ENCODE peak calls at places on chromosomes 12 and 14, in eight cellular contexts. P is coronary artery, T is kidney, L is neural crest cell, E is fibroblast of lung, K is left ventricle myocardium inferior, W is PC-3, X is stomach. I is an unnamed sample.

GRCh38 chr14:73943083-73943482 is 6.8 kb downstream of the FAM161B start:
- DNase-seq in X (no peak), W (peak), L (no peak), P (no peak), E (peak), T (no peak), K (no peak), I (no peak)

GRCh38 chr14:51210594-51210993 is 29.5 kb upstream of the TMX1 start:
- DNase-seq in P (no peak), L (no peak), W (no peak), K (no peak), E (no peak), T (no peak), X (no peak), I (no peak)

GRCh38 chr14:105168496-105168978 is at the start of gene JAG2:
- DNase-seq in T (no peak), W (peak), P (no peak), E (peak), X (peak), L (no peak), K (peak), I (peak)

GRCh38 chr12:89433634-89434033 is 81.3 kb upstream of the DUSP6 start:
- DNase-seq in W (no peak), E (peak), K (no peak), X (no peak), P (no peak), L (no peak), T (no peak), I (no peak)

GRCh38 chr12:130501821-130502220 is 164.1 kb downstream of the PIWIL1 start:
- DNase-seq in L (no peak), X (no peak), E (no peak), P (no peak), K (no peak), T (no peak), W (no peak), I (peak)

GRCh38 chr12:103798586-103798985 is 42.4 kb downstream of the NT5DC3 start:
- DNase-seq in X (no peak), E (no peak), P (no peak), L (no peak), T (no peak), K (no peak), W (no peak), I (no peak)

GRCh38 chr12:81221681-81222080 is 143.8 kb downstream of the ACSS3 start:
- DNase-seq in K (no peak), L (no peak), T (no peak), P (no peak), W (no peak), E (peak), X (no peak), I (no peak)

GRCh38 chr14:29220077-29220476 is 453.5 kb downstream of the FOXG1 start:
- DNase-seq in E (no peak), T (no peak), P (no peak), X (no peak), K (no peak), W (no peak), L (no peak), I (no peak)

GRCh38 chr14:59925797-59926196 is 5.9 kb downstream of the LRRC9 start:
- DNase-seq in E (no peak), W (no peak), K (no peak), L (no peak), X (no peak), T (no peak), P (no peak), I (no peak)

GRCh38 chr12:83893101-83893500 is 1019.5 kb downstream of the SLC6A15 start:
- DNase-seq in W (no peak), X (no peak), T (no peak), P (no peak), L (no peak), K (no peak), E (no peak), I (no peak)

GRCh38 chr14:74296037-74296467 is 6.7 kb downstream of the ABCD4 start:
- DNase-seq in W (no peak), K (no peak), X (no peak), E (no peak), T (peak), L (no peak), P (no peak), I (no peak)

GRCh38 chr12:57051011-57051410 is 1.1 kb upstream of the MYO1A start:
- DNase-seq in P (no peak), X (no peak), L (no peak), W (no peak), E (no peak), K (no peak), T (no peak), I (no peak)

GRCh38 chr12:54378791-54379400 is 5.6 kb downstream of the ZNF385A start:
- DNase-seq in T (peak), W (peak), P (peak), E (no peak), X (peak), K (peak), L (peak), I (peak)

GRCh38 chr14:21494902-21495762 is 16.0 kb downstream of the METTL3 start:
- DNase-seq in X (no peak), K (no peak), L (no peak), T (no peak), P (no peak), W (no peak), E (peak), I (no peak)

GRCh38 chr12:120495189-120495722 is 657 bp upstream of the DYNLL1 start:
- DNase-seq in T (no peak), K (no peak), W (no peak), P (no peak), E (no peak), X (no peak), L (no peak), I (no peak)

GRCh38 chr12:15837141-15837781 is 44.9 kb upstream of the STRAP start:
- DNase-seq in X (no peak), P (no peak), E (peak), K (no peak), T (no peak), W (no peak), L (no peak), I (no peak)

GRCh38 chr12:2559931-2560715 is 234.6 kb upstream of the FKBP4 start:
- DNase-seq in X (no peak), E (no peak), P (no peak), W (no peak), K (no peak), L (no peak), T (no peak), I (no peak)

GRCh38 chr14:101961011-101961721 is 3.2 kb upstream of the DYNC1H1 start:
- DNase-seq in X (peak), P (peak), E (peak), W (peak), T (peak), L (peak), K (peak), I (peak)

DNA sequence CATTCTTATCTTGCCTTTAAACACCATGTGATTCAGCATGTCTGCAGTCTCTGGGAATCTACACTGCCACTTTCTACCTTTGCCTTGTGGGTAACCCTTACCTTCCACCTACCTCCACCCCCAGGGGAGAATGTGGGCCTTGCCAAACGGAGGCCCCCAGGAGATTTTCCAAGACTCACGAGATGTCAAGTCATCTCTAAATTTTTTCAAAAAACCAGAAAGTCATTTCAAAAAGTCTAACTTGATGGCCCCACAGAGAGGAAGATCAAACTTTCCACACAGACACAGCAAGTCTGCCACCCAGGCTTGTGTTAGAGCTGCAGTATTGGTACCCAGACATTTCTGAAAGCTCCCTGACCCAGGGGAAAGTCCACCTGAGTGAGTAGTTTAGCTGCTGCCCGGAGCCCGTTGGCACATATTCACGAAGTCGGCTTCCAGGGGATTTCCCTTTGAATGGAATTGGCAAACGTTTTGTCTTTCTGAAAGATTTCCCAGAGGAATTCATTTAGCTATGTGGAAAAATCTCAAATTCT is 4.6 kb upstream of the PSMA6 start:
- DNase-seq in X (peak), K (no peak), E (peak), T (no peak), P (no peak), L (no peak), W (no peak), I (no peak)
- TF ChIP-seq CTCF in X (no peak), K (no peak), E (no peak), T (no peak), P (no peak), L (no peak), W (no peak), I (no peak)

GRCh38 chr14:77988966-77989365 is 181.2 kb upstream of the NRXN3 start:
- DNase-seq in T (no peak), L (no peak), K (peak), X (no peak), P (no peak), E (peak), W (peak), I (no peak)

GRCh38 chr14:77988096-77988870 is 181.9 kb upstream of the NRXN3 start:
- DNase-seq in L (no peak), P (no peak), E (peak), T (no peak), W (no peak), K (no peak), X (no peak), I (no peak)

GRCh38 chr14:77989441-77989891 is 180.7 kb upstream of the NRXN3 start:
- DNase-seq in K (peak), E (peak), P (no peak), T (no peak), W (no peak), L (peak), X (no peak), I (no peak)

GRCh38 chr14:77986808-77987207 is 183.4 kb upstream of the NRXN3 start:
- DNase-seq in K (no peak), P (no peak), W (no peak), T (no peak), E (peak), X (no peak), L (no peak), I (no peak)

DNA sequence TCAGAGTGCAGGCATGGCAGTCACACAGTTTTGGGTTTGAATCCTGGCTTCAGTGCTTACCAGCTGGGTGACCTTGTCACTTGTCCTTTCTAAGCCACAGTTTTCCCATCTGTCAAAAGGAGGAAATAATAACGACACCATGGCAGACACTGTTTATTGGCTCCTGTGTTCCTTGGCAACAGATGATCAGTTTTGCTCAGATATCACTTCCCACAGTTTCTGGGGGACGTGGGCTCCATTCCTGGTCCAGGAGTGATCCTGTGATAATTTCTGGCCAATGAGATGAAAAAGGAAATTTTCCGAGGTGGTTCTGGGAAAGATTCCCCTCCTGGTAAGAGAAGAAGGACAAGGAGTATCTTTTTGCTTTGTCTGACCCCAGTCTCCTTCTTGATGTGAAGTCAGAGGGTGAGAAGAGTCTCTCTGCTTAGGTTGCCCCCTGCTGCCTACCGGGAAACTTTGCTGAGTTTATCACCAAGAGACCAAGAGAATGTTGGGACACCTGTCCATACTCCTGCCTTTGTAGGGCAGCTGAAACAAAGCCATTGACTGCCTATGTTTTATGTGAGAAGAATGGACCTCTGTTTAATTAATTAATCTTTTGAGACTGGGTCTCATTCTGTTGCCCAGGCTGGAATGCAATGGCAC is 178.9 kb upstream of the NRXN3 start:
- DNase-seq in W (no peak), T (no peak), X (no peak), P (no peak), L (no peak), E (no peak), K (no peak), I (no peak)
- TF ChIP-seq CTCF in W (no peak), T (no peak), X (no peak), P (no peak), L (peak), E (no peak), K (peak), I (no peak)

GRCh38 chr12:39618701-39619100 is 902 bp downstream of the ABCD2 start:
- DNase-seq in X (no peak), E (no peak), L (no peak), W (no peak), P (no peak), K (no peak), T (no peak), I (no peak)

GRCh38 chr12:39620664-39621658 is 1.4 kb upstream of the ABCD2 start:
- DNase-seq in T (no peak), X (no peak), P (no peak), E (peak), L (no peak), K (no peak), W (peak), I (no peak)

GRCh38 chr12:39621670-39622069 is 2.1 kb upstream of the ABCD2 start:
- DNase-seq in T (no peak), E (no peak), W (no peak), K (no peak), P (no peak), L (no peak), X (no peak), I (no peak)

GRCh38 chr12:39619316-39619659 is 315 bp downstream of the ABCD2 start:
- DNase-seq in L (no peak), P (no peak), W (no peak), K (no peak), E (no peak), T (no peak), X (no peak), I (no peak)

GRCh38 chr12:39619660-39620433 is at the start of gene ABCD2:
- DNase-seq in T (no peak), W (peak), L (peak), K (peak), E (peak), P (peak), X (peak), I (peak)
- TF ChIP-seq CTCF in T (no peak), W (peak), L (peak), K (peak), E (peak), P (no peak), X (no peak), I (no peak)

DNA sequence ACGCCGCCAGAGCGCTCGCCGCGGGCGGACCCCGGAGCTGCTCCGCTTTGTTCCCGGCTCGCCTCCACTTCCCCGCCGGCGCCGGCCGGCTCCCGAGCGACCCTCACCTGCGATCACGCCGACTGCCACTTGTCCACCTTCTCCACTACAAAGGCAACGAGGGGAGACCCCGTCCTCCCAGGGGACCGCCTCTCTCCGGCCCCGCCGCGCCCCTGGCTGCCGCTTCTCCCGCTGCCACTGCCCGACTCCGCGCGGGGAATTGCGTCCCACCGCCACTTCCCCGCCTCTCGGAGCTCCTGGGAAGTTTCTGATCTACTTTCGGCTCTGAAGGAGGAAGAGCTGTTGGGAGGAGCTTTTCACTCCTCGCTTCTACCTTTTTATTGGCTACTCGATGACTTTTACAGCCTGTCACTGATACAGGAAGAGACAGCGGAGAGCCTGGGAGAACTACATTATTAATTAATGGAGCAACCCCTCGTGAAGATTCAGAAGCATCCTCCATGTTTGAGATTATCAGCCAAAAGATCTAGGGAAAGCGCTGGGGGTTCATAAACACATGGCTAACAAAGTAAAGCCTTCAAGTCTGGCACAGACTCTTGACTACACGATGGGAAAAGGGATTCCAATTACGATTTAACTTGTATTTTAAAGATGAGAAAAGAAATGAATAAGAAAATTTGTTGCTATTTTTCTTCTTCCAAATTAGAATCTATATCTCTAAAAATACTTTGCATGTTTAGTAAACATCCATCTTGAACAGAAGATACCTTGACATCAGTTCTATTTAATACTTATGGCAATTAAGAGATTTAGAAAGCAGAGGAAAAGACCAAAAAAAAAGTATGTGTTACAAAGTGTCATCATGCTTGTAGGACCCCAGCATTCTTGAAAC is at the start of gene BAZ1A:
- DNase-seq in W (peak), P (peak), T (peak), L (peak), E (peak), K (peak), X (peak), I (peak)
- TF ChIP-seq CTCF in W (no peak), P (no peak), T (peak), L (peak), E (no peak), K (peak), X (no peak), I (peak)

DNA sequence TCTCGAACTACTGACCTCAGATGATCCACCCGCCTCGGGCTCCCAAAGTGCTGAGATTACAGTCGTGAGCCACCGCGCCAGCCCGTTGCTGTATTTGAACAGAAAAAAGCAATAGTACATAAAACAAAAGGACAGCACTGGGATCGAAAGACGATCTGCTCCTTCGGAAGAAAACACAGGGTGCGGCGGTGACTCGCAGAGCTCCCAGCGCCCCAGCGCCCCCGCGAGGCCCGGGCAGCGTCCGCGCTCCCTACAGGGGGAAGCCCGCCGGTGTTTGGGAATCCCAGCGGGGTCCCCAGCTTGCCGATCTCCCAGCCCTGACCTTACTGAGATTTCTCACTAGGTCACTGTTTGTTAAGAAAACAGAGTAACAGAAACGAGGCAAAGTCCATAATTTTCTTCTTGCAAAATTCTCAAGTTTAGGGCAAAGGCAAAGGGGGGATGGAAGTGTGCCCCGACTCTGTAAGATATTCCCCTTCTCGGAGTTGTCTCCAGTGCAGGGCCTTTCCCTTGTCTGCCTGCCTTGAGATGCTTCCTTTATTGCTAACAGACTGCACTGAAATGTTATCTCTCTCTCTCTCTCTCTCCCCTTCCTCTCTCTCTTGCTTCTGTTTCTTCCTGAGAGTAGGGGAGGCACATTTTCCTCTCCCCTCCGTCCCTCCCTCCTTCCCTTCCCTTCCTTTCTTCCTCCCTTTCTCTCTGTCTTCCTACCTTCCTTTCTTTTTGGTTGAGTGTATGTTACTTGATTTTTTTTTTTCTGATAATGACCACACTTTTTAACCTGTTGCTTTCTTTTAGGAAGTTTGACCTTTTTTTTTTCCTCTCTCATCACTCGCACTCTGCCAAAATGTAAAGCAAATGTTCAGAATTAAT is 92.0 kb downstream of the TMEM30B start:
- DNase-seq in L (peak), E (peak), W (peak), T (peak), P (no peak), K (peak), X (peak), I (peak)
- TF ChIP-seq CTCF in L (peak), E (peak), W (peak), T (peak), P (peak), K (peak), X (no peak), I (peak)

DNA sequence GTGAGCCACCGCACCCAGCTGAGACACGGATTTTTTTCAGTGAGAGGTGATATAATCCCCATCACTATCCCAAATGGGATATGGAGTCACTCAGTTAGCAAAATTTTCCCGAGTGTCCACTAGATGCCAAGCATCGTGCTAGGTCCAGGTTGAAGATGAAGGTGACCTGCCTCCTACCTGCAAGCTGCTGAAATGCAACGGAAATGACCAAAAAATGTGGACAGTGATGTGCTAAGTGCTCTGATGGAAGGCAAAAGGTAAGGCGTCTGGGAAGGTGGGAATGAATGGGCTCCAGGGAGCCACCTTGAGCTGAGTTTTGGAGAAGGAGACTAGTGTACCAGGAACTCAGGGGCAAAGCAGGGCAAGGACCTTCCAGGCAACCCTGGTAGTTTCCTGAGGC is 64.6 kb downstream of the CALM1 start:
- DNase-seq in T (no peak), W (peak), K (no peak), L (no peak), P (no peak), E (no peak), X (no peak), I (no peak)
- TF ChIP-seq CTCF in T (no peak), W (peak), K (no peak), L (no peak), P (no peak), E (no peak), X (no peak), I (no peak)

DNA sequence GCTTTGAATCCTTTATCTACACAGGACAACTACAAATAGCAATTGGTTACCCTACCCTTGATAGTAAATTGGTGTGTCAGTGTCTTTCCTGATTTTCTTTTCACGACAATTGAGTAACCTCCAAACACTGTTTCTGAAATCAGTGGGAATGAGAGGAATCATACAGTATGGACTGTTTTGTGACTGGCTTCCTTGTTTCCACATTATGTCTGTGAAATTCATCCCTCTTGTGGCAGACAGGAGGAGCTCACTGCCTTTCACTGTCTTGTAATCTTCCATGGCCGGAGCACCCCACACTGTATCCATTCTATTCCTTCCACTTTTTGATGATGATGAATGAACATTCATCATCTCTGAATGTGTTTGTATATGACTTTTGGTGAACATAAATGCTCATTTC is 164.0 kb upstream of the PZP start:
- DNase-seq in L (no peak), P (no peak), T (no peak), W (peak), E (no peak), X (no peak), K (no peak), I (no peak)
- TF ChIP-seq CTCF in L (peak), P (no peak), T (peak), W (peak), E (peak), X (no peak), K (no peak), I (peak)

I was measured in upper lobe of right lung.